ENCODE peak calls at places on chromosome 1, in eight cellular contexts. One of them, this sample, is unnamed.

GRCh38 chr1:48920741-48921330 is 144.1 kb upstream of the BEND5 start:
- DNase-seq in stomach: no peak
- DNase-seq in tibial nerve: no peak
- DNase-seq in upper lobe of left lung: no peak
- DNase-seq in A549: no peak
- DNase-seq in HepG2: no peak
- DNase-seq in ovary: no peak
- DNase-seq in transverse colon: no peak
- DNase-seq in this sample: no peak

GRCh38 chr1:107171378-107171777 is 30.5 kb downstream of the NTNG1 start:
- DNase-seq in stomach: no peak
- DNase-seq in tibial nerve: no peak
- DNase-seq in upper lobe of left lung: no peak
- DNase-seq in A549: no peak
- DNase-seq in HepG2: no peak
- DNase-seq in ovary: no peak
- DNase-seq in transverse colon: no peak
- DNase-seq in this sample: no peak

GRCh38 chr1:22930235-22930912 is 42.3 kb downstream of the LACTBL1 start:
- DNase-seq in stomach: no peak
- DNase-seq in tibial nerve: peak; percentile 12
- DNase-seq in upper lobe of left lung: peak; percentile 21
- DNase-seq in A549: peak; percentile 34
- DNase-seq in HepG2: peak; percentile 29
- DNase-seq in ovary: peak; percentile 39
- DNase-seq in transverse colon: peak; percentile 43
- DNase-seq in this sample: peak; percentile 63

GRCh38 chr1:210692796-210693195 is 364.1 kb downstream of the HHAT start:
- DNase-seq in stomach: no peak
- DNase-seq in tibial nerve: no peak
- DNase-seq in upper lobe of left lung: no peak
- DNase-seq in A549: no peak
- DNase-seq in HepG2: no peak
- DNase-seq in ovary: no peak
- DNase-seq in transverse colon: no peak
- DNase-seq in this sample: no peak

GRCh38 chr1:172778461-172779455 is 119.9 kb downstream of the FASLG start:
- DNase-seq in stomach: no peak
- DNase-seq in tibial nerve: no peak
- DNase-seq in upper lobe of left lung: no peak
- DNase-seq in A549: no peak
- DNase-seq in HepG2: no peak
- DNase-seq in ovary: no peak
- DNase-seq in transverse colon: no peak
- DNase-seq in this sample: no peak

GRCh38 chr1:246482780-246483179 is 24.3 kb downstream of the SMYD3 start:
- DNase-seq in stomach: no peak
- DNase-seq in tibial nerve: no peak
- DNase-seq in upper lobe of left lung: no peak
- DNase-seq in A549: no peak
- DNase-seq in HepG2: no peak
- DNase-seq in ovary: no peak
- DNase-seq in transverse colon: no peak
- DNase-seq in this sample: no peak

GRCh38 chr1:50704126-50704525 is 255.9 kb downstream of the FAF1 start:
- DNase-seq in stomach: no peak
- DNase-seq in tibial nerve: peak; percentile 39
- DNase-seq in upper lobe of left lung: no peak
- DNase-seq in A549: peak; percentile 17
- DNase-seq in HepG2: peak; percentile 38
- DNase-seq in ovary: no peak
- DNase-seq in transverse colon: no peak
- DNase-seq in this sample: no peak

GRCh38 chr1:167342846-167343245 is 122.2 kb downstream of the POU2F1 start:
- DNase-seq in stomach: no peak
- DNase-seq in tibial nerve: no peak
- DNase-seq in upper lobe of left lung: no peak
- DNase-seq in A549: peak; percentile 24
- DNase-seq in HepG2: peak; percentile 19
- DNase-seq in ovary: no peak
- DNase-seq in transverse colon: no peak
- DNase-seq in this sample: no peak

GRCh38 chr1:5551274-5551966 is 440.8 kb downstream of the NPHP4 start:
- DNase-seq in stomach: no peak
- DNase-seq in tibial nerve: no peak
- DNase-seq in upper lobe of left lung: peak; percentile 28
- DNase-seq in A549: peak; percentile 1
- DNase-seq in HepG2: peak; percentile 3
- DNase-seq in ovary: no peak
- DNase-seq in transverse colon: peak; percentile 43
- DNase-seq in this sample: no peak

GRCh38 chr1:30823969-30824735 is 66.6 kb upstream of the LAPTM5 start:
- DNase-seq in stomach: peak; percentile 95
- DNase-seq in tibial nerve: peak; percentile 93
- DNase-seq in upper lobe of left lung: peak; percentile 97
- DNase-seq in A549: peak; percentile 93
- DNase-seq in HepG2: peak; percentile 84
- DNase-seq in ovary: peak; percentile 97
- DNase-seq in transverse colon: peak; percentile 91
- DNase-seq in this sample: peak; percentile 99

GRCh38 chr1:101005871-101006270 is 19.7 kb downstream of the DPH5 start:
- DNase-seq in stomach: no peak
- DNase-seq in tibial nerve: no peak
- DNase-seq in upper lobe of left lung: no peak
- DNase-seq in A549: no peak
- DNase-seq in HepG2: no peak
- DNase-seq in ovary: no peak
- DNase-seq in transverse colon: no peak
- DNase-seq in this sample: no peak

GRCh38 chr1:6172549-6172948 is 7.6 kb downstream of the CHD5 start:
- DNase-seq in stomach: no peak
- DNase-seq in tibial nerve: no peak
- DNase-seq in upper lobe of left lung: no peak
- DNase-seq in A549: no peak
- DNase-seq in HepG2: peak; percentile 36
- DNase-seq in ovary: no peak
- DNase-seq in transverse colon: no peak
- DNase-seq in this sample: no peak

DNA sequence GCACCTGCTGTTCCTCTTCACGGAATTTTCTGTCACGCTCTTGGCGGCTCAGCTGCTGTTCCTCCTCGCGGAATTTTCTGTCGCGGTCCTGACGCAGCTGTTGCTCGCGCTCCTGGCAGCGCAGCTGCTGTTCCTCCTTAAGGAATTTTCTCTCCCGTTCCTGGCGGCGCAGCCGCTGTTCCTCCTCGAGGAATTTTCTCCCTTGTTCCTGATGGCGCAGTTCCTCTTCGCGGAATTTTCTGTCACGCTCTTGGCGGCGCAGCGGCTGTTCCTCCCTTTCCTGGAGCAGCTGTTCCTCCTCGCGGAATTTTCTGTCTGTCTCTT is 6.4 kb downstream of the TCHH start:
- DNase-seq in stomach: no peak
- DNase-seq in tibial nerve: no peak
- DNase-seq in upper lobe of left lung: no peak
- DNase-seq in A549: peak; percentile 28
- DNase-seq in HepG2: no peak
- DNase-seq in ovary: no peak
- DNase-seq in transverse colon: no peak
- DNase-seq in this sample: no peak
- H3K4me3 ChIP-seq in stomach: no peak overlapping the region
- H3K4me3 ChIP-seq in tibial nerve: peak overlapping the region; percentile 0
- H3K4me3 ChIP-seq in upper lobe of left lung: peak overlapping the region; percentile 51
- H3K4me3 ChIP-seq in A549: peak overlapping the region; percentile 49
- H3K4me3 ChIP-seq in HepG2: no peak overlapping the region
- H3K4me3 ChIP-seq in ovary: no peak overlapping the region
- H3K4me3 ChIP-seq in transverse colon: peak overlapping the region; percentile 55
- H3K4me3 ChIP-seq in this sample: no peak overlapping the region

DNA sequence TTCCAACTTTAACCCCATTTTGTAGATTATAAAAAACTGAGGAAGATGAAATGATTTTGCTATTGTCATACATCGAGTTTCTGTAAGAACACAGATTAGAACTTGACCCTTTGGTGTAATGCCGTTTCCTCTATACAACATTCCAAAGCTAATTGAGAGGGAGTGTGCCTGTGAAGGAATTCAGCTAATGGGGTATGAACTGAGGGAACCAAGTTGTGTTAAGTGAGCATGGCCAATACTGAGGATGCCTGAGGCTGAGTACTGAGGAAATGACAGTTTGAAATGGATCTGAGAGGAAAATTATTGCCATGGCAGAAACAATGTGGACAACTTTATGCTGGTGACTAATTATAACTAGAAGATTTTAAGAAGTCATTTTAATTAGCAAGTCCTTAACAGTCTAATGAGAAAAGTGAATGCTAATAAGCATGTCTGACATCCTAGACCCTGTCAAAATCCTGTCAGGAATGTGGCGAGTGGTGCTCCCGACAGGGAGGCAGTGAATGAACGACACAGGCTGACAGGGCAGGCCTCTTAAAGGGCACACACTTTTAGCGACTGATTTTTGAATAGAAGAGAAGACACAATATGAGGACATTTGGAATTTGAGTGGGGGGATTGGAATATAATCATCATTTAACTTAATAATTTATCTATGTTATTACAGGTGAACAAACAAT is 262.5 kb downstream of the HLX start:
- DNase-seq in stomach: no peak
- DNase-seq in tibial nerve: no peak
- DNase-seq in upper lobe of left lung: no peak
- DNase-seq in A549: no peak
- DNase-seq in HepG2: no peak
- DNase-seq in ovary: no peak
- DNase-seq in transverse colon: no peak
- DNase-seq in this sample: no peak
- TF ChIP-seq EP300 in stomach: no peak
- TF ChIP-seq EP300 in tibial nerve: no peak
- TF ChIP-seq EP300 in upper lobe of left lung: peak; percentile 9
- TF ChIP-seq EP300 in A549: no peak
- TF ChIP-seq EP300 in HepG2: no peak
- TF ChIP-seq EP300 in ovary: no peak
- TF ChIP-seq EP300 in transverse colon: no peak
- TF ChIP-seq EP300 in this sample: no peak

GRCh38 chr1:232766224-232766890 is 38.9 kb upstream of the MAP10 start:
- DNase-seq in stomach: no peak
- DNase-seq in tibial nerve: no peak
- DNase-seq in upper lobe of left lung: no peak
- DNase-seq in A549: peak; percentile 16
- DNase-seq in HepG2: no peak
- DNase-seq in ovary: no peak
- DNase-seq in transverse colon: no peak
- DNase-seq in this sample: no peak

GRCh38 chr1:232765536-232765935 is 39.7 kb upstream of the MAP10 start:
- DNase-seq in stomach: no peak
- DNase-seq in tibial nerve: no peak
- DNase-seq in upper lobe of left lung: no peak
- DNase-seq in A549: no peak
- DNase-seq in HepG2: no peak
- DNase-seq in ovary: no peak
- DNase-seq in transverse colon: no peak
- DNase-seq in this sample: no peak

GRCh38 chr1:232764458-232765231 is 40.6 kb upstream of the MAP10 start:
- DNase-seq in stomach: no peak
- DNase-seq in tibial nerve: peak; percentile 20
- DNase-seq in upper lobe of left lung: no peak
- DNase-seq in A549: no peak
- DNase-seq in HepG2: no peak
- DNase-seq in ovary: no peak
- DNase-seq in transverse colon: peak; percentile 64
- DNase-seq in this sample: peak; percentile 70

GRCh38 chr1:232767381-232768074 is 37.7 kb upstream of the MAP10 start:
- DNase-seq in stomach: peak; percentile 49
- DNase-seq in tibial nerve: peak; percentile 74
- DNase-seq in upper lobe of left lung: peak; percentile 57
- DNase-seq in A549: peak; percentile 77
- DNase-seq in HepG2: no peak
- DNase-seq in ovary: peak; percentile 27
- DNase-seq in transverse colon: peak; percentile 82
- DNase-seq in this sample: peak; percentile 89

GRCh38 chr1:232766904-232767303 is 38.3 kb upstream of the MAP10 start:
- DNase-seq in stomach: no peak
- DNase-seq in tibial nerve: peak; percentile 11
- DNase-seq in upper lobe of left lung: no peak
- DNase-seq in A549: no peak
- DNase-seq in HepG2: no peak
- DNase-seq in ovary: no peak
- DNase-seq in transverse colon: no peak
- DNase-seq in this sample: no peak
- H3K4me3 ChIP-seq in stomach: no peak overlapping the region
- H3K4me3 ChIP-seq in tibial nerve: no peak overlapping the region
- H3K4me3 ChIP-seq in upper lobe of left lung: no peak overlapping the region
- H3K4me3 ChIP-seq in A549: no peak overlapping the region
- H3K4me3 ChIP-seq in HepG2: no peak overlapping the region
- H3K4me3 ChIP-seq in ovary: no peak overlapping the region
- H3K4me3 ChIP-seq in transverse colon: no peak overlapping the region
- H3K4me3 ChIP-seq in this sample: no peak overlapping the region

GRCh38 chr1:117600325-117600916 is 5.4 kb upstream of the TENT5C start:
- DNase-seq in stomach: no peak
- DNase-seq in tibial nerve: no peak
- DNase-seq in upper lobe of left lung: no peak
- DNase-seq in A549: no peak
- DNase-seq in HepG2: no peak
- DNase-seq in ovary: no peak
- DNase-seq in transverse colon: no peak
- DNase-seq in this sample: no peak

GRCh38 chr1:117599286-117599685 is 6.6 kb upstream of the TENT5C start:
- DNase-seq in stomach: peak; percentile 9
- DNase-seq in tibial nerve: no peak
- DNase-seq in upper lobe of left lung: no peak
- DNase-seq in A549: no peak
- DNase-seq in HepG2: no peak
- DNase-seq in ovary: no peak
- DNase-seq in transverse colon: no peak
- DNase-seq in this sample: no peak

GRCh38 chr1:117598489-117598888 is 7.4 kb upstream of the TENT5C start:
- DNase-seq in stomach: no peak
- DNase-seq in tibial nerve: no peak
- DNase-seq in upper lobe of left lung: no peak
- DNase-seq in A549: no peak
- DNase-seq in HepG2: no peak
- DNase-seq in ovary: no peak
- DNase-seq in transverse colon: no peak
- DNase-seq in this sample: no peak

GRCh38 chr1:117600966-117601365 is 4.9 kb upstream of the TENT5C start:
- DNase-seq in stomach: no peak
- DNase-seq in tibial nerve: no peak
- DNase-seq in upper lobe of left lung: no peak
- DNase-seq in A549: no peak
- DNase-seq in HepG2: no peak
- DNase-seq in ovary: no peak
- DNase-seq in transverse colon: no peak
- DNase-seq in this sample: no peak

DNA sequence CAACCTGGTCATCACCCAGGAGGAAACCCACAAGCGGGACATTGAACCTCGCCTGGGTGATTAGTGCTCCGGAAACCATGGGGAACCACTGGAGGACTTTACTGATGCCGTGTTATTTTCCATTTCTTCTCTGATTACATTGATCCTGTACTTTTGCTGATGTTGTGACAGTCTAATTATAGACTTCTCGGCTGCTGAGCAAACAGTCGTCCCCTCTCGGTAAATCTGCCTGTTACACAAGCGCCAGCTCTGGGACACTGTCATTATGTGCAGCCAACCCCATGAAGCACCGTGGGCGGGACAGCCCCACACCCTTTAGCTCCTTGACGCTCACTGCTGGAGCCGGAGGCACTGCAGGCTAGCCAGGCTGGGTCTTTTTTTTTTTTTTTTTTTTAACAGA is 6.0 kb upstream of the TENT5C start:
- DNase-seq in stomach: no peak
- DNase-seq in tibial nerve: peak; percentile 14
- DNase-seq in upper lobe of left lung: peak; percentile 55
- DNase-seq in A549: no peak
- DNase-seq in HepG2: no peak
- DNase-seq in ovary: no peak
- DNase-seq in transverse colon: peak; percentile 5
- DNase-seq in this sample: no peak
- TF ChIP-seq EP300 in stomach: no peak
- TF ChIP-seq EP300 in tibial nerve: no peak
- TF ChIP-seq EP300 in upper lobe of left lung: no peak
- TF ChIP-seq EP300 in A549: no peak
- TF ChIP-seq EP300 in HepG2: no peak
- TF ChIP-seq EP300 in ovary: no peak
- TF ChIP-seq EP300 in transverse colon: no peak
- TF ChIP-seq EP300 in this sample: no peak